ENCODE peak calls at places on chromosomes 5 and 9, in ten cellular contexts. C is GM20000; Y is psoas muscle; F is epithelial cell of esophagus; M is BJ; O is fibroblast of pulmonary artery; Q is CD4-positive, alpha-beta T cell; X is HL-60; D is AG09319; H is GM23338. Z is an unnamed sample.

GRCh38 chr9:36258989-36259315 is 704 bp upstream of the GNE start:
- DNase-seq in Y (no peak), M (no peak), D (no peak), O (no peak), Q (no peak), F (no peak), X (no peak), C (no peak), H (no peak), Z (no peak)

GRCh38 chr5:80615266-80615914 is 39.1 kb upstream of the MSH3 start:
- DNase-seq in Q (no peak), C (no peak), O (no peak), X (no peak), F (no peak), D (no peak), M (no peak), H (no peak), Y (no peak), Z (no peak)

GRCh38 chr9:132551556-132551955 is 30.9 kb upstream of the BARHL1 start:
- DNase-seq in X (no peak), H (no peak), O (no peak), Q (no peak), C (no peak), F (no peak), Y (peak), M (no peak), D (no peak), Z (no peak)

GRCh38 chr5:126888180-126888579 is 111.2 kb downstream of the LMNB1 start:
- DNase-seq in C (no peak), X (no peak), Y (no peak), O (no peak), F (no peak), M (no peak), Q (no peak), D (no peak), H (no peak), Z (no peak)

GRCh38 chr9:125240649-125240999 is 519 bp downstream of the HSPA5 start:
- DNase-seq in M (no peak), H (peak), C (peak), D (no peak), Q (peak), X (peak), O (peak), F (peak), Y (peak), Z (no peak)

GRCh38 chr5:137462816-137463520 is 36.2 kb downstream of the SPOCK1 start:
- DNase-seq in Q (no peak), C (no peak), X (no peak), D (no peak), F (no peak), H (no peak), Y (no peak), O (no peak), M (no peak), Z (no peak)

GRCh38 chr5:16673241-16673998 is 56.6 kb upstream of the RETREG1 start:
- DNase-seq in Q (peak), X (no peak), D (no peak), C (no peak), O (peak), H (no peak), M (no peak), Y (no peak), F (no peak), Z (no peak)

GRCh38 chr5:159509002-159509660 is 178.8 kb upstream of the IL12B start:
- DNase-seq in Y (no peak), X (no peak), D (no peak), M (no peak), C (no peak), F (no peak), O (no peak), Q (no peak), H (no peak), Z (no peak)

GRCh38 chr5:169107316-169107715 is 193.6 kb downstream of the SLIT3 start:
- DNase-seq in Y (no peak), M (no peak), X (no peak), D (no peak), F (no peak), O (peak), C (no peak), Q (no peak), H (no peak), Z (no peak)

GRCh38 chr9:6845881-6846280 is 88.1 kb downstream of the KDM4C start:
- DNase-seq in D (no peak), C (no peak), H (peak), O (peak), F (peak), Q (no peak), X (no peak), Y (no peak), M (no peak), Z (no peak)
- TF ChIP-seq CTCF in D (peak), C (no peak), H (peak), O (peak), F (peak), Q (no peak), X (no peak), Y (peak), M (peak), Z (peak)

GRCh38 chr5:6730807-6731206 is 17.6 kb downstream of the TENT4A start:
- DNase-seq in F (no peak), C (no peak), H (no peak), Y (no peak), D (no peak), M (no peak), Q (no peak), O (no peak), X (no peak), Z (no peak)
- TF ChIP-seq CTCF in F (no peak), C (no peak), H (no peak), Y (no peak), D (no peak), M (no peak), Q (no peak), O (no peak), X (no peak), Z (no peak)

DNA sequence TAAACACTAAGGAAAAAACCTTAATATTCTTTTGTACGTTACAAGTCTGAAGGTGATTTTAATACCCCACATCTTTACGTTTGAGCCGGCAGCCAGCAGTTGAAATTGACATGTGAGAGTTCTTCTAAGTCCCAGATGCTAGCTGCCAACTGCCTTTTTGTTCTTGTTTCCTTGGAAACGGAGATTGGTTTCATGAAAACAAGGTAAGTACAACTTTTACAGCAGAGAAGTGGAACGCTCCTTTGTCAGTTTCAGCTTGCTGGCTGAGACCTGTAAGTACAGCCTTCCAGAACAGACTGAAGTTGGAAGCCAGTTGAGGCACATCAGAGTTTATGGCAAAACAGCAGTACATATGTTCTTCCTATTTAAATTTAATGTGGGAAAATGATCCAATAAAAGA is 1018.4 kb upstream of the ARRDC3 start:
- DNase-seq in D (no peak), F (no peak), C (no peak), Y (no peak), H (peak), X (no peak), O (peak), M (no peak), Q (no peak), Z (no peak)
- TF ChIP-seq CTCF in D (no peak), F (no peak), C (no peak), Y (no peak), H (no peak), X (no peak), O (no peak), M (no peak), Q (no peak), Z (no peak)

GRCh38 chr5:152905286-152905685 is 500.2 kb upstream of the NMUR2 start:
- DNase-seq in D (no peak), C (no peak), Q (no peak), O (no peak), X (no peak), H (no peak), F (no peak), M (no peak), Y (no peak), Z (no peak)

GRCh38 chr5:152912924-152913323 is 507.8 kb upstream of the NMUR2 start:
- DNase-seq in H (no peak), Q (no peak), M (no peak), X (no peak), D (no peak), O (no peak), Y (no peak), C (no peak), F (no peak), Z (no peak)

GRCh38 chr5:152901754-152902153 is 496.7 kb upstream of the NMUR2 start:
- DNase-seq in O (no peak), C (no peak), X (no peak), Y (no peak), F (no peak), M (no peak), Q (no peak), D (no peak), H (no peak), Z (no peak)

DNA sequence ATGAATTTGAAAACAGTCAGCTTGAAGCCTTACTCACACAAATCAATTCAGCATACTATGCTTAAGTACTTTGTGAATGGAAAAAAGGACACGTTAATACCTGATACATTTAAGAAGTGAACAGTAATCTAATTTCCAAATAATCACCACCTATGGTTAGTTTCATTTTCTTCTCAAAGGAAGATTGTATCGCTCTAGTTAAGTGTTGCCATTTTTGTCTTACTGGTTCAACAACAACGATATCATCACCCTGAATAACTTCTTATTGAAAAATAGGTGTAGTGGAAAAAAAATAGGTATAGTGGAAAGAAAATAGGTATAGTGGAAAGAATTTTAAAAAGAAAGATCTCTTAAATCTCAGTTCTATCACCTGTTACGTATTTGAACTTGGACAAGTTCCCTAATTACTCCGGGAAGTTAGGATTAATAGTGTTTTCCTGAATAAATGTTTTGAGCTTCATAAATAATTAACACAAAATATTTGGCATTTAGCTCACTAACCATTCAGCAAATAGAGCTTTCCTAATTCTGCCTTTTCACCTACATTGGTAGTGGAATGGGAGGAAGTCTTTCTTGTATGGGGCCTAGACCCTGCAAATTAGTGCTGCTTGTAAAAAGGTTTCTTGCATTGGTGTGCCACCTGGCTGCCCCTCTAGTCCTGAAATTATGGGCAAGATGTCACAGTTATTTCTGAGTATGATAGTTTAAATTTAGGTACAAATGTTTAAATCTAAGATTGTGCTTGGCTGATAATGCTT is 502.6 kb upstream of the NMUR2 start:
- DNase-seq in O (no peak), Q (no peak), F (no peak), D (no peak), Y (no peak), C (no peak), M (no peak), X (no peak), H (no peak), Z (no peak)
- TF ChIP-seq CTCF in O (no peak), Q (no peak), F (no peak), D (no peak), Y (no peak), C (no peak), M (no peak), X (no peak), H (no peak), Z (no peak)

GRCh38 chr5:66659780-66660179 is 63.6 kb downstream of the MAST4 start:
- DNase-seq in H (no peak), M (no peak), Q (no peak), O (no peak), D (no peak), F (no peak), C (no peak), Y (no peak), X (no peak), Z (no peak)

GRCh38 chr5:66655395-66656324 is 59.5 kb downstream of the MAST4 start:
- DNase-seq in X (no peak), H (peak), D (no peak), Y (no peak), Q (no peak), M (no peak), O (peak), F (peak), C (no peak), Z (no peak)

GRCh38 chr5:66658516-66658915 is 62.3 kb downstream of the MAST4 start:
- DNase-seq in X (no peak), O (no peak), Y (no peak), F (no peak), D (no peak), M (no peak), Q (no peak), H (no peak), C (no peak), Z (no peak)

GRCh38 chr5:66660401-66660800 is 64.2 kb downstream of the MAST4 start:
- DNase-seq in F (no peak), Q (no peak), H (no peak), D (no peak), M (no peak), Y (no peak), C (no peak), O (no peak), X (no peak), Z (no peak)

DNA sequence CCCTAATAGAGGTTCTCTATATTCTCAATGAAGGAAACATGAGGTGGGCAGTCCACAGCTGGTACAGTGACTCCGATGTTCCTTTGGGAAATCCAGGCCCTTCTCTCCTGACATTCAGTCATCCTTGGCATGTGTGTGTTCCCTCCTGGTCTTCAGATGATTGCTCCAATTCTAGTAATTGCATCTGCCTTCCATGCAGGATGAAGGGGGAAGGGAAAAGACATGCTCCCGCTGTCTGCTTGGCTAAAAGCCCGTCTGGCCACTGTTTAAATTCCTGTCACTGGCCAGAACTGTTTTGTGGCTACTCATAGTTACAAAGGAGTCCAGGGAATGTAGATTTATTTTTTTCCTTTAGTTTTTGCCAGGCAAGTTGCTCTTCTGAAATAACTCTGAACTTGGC is 65.0 kb downstream of the MAST4 start:
- DNase-seq in Q (no peak), O (peak), F (no peak), X (no peak), D (peak), H (no peak), M (peak), C (no peak), Y (peak), Z (no peak)
- TF ChIP-seq CTCF in Q (no peak), O (no peak), F (no peak), X (no peak), D (no peak), H (no peak), M (no peak), C (no peak), Y (no peak), Z (no peak)

Z was measured in progenitor cell of endocrine pancreas.